ENCODE peak calls at places on chromosomes 11 and 22, in six cellular contexts. V, G, S, F, N and I are unnamed samples.

GRCh38 chr11:58286249-58286648 is 18.2 kb upstream of the OR10W1 start:
- DNase-seq in V (no peak), N (peak; percentile 4), S (no peak), F (peak; percentile 32), G (no peak), I (peak; percentile 44)

GRCh38 chr11:1276061-1276790 is 33.2 kb downstream of the TOLLIP start:
- DNase-seq in V (no peak), S (no peak), N (no peak), F (no peak), G (no peak), I (no peak)

GRCh38 chr22:17910561-17911311 is 113.6 kb downstream of the MICAL3 start:
- DNase-seq in S (no peak), G (peak; percentile 92), F (peak; percentile 90), V (no peak), N (no peak), I (peak; percentile 43)

GRCh38 chr22:46073683-46074504 is 76.4 kb upstream of the PPARA start:
- DNase-seq in S (no peak), N (no peak), G (peak; percentile 83), F (peak; percentile 43), V (no peak), I (no peak)

GRCh38 chr22:37591823-37592404 is 12.0 kb upstream of the LGALS2 start:
- DNase-seq in N (no peak), G (no peak), F (no peak), V (no peak), S (no peak), I (no peak)

GRCh38 chr11:37770145-37770544 is 1172.1 kb upstream of the RAG2 start:
- DNase-seq in G (no peak), S (no peak), F (no peak), N (no peak), V (no peak), I (no peak)

GRCh38 chr11:70212227-70212811 is 9.2 kb downstream of the FADD start:
- DNase-seq in G (no peak), V (no peak), S (no peak), N (no peak), F (no peak), I (no peak)

GRCh38 chr11:115197031-115197430 is 307.2 kb downstream of the CADM1 start:
- DNase-seq in G (no peak), N (no peak), F (no peak), S (no peak), V (no peak), I (no peak)

GRCh38 chr11:86558219-86558618 is 114.2 kb downstream of the ME3 start:
- DNase-seq in N (no peak), V (no peak), F (no peak), S (no peak), G (no peak), I (no peak)

GRCh38 chr22:28759861-28760560 is 12.5 kb upstream of the CCDC117 start:
- DNase-seq in V (no peak), F (no peak), N (no peak), G (no peak), S (no peak), I (no peak)

GRCh38 chr11:61109671-61110070 is 7.4 kb downstream of the CD5 start:
- DNase-seq in S (no peak), V (no peak), N (no peak), F (no peak), G (no peak), I (no peak)

GRCh38 chr11:10838906-10839305 is 18.9 kb downstream of the ZBED5 start:
- DNase-seq in N (no peak), S (no peak), F (no peak), V (no peak), G (no peak), I (no peak)

GRCh38 chr11:90434858-90435257 is 212.0 kb upstream of the CHORDC1 start:
- DNase-seq in V (no peak), F (no peak), N (no peak), S (no peak), G (no peak), I (no peak)

GRCh38 chr22:18110194-18110943 is at the start of gene TUBA8:
- DNase-seq in S (peak; percentile 58), V (peak; percentile 54), N (peak; percentile 39), F (no peak), G (no peak), I (peak; percentile 75)

GRCh38 chr22:24379536-24379935 is 47.9 kb upstream of the ADORA2A start:
- DNase-seq in N (no peak), F (peak; percentile 39), V (peak; percentile 22), S (no peak), G (no peak), I (no peak)

GRCh38 chr11:83195176-83195531 is 1.6 kb downstream of the ANKRD42 start:
- DNase-seq in F (peak; percentile 5), G (no peak), N (no peak), V (no peak), S (no peak), I (peak; percentile 13)

GRCh38 chr11:73195191-73196007 is 22.7 kb upstream of the P2RY2 start:
- DNase-seq in V (no peak), G (no peak), S (no peak), N (no peak), F (peak; percentile 60), I (no peak)

GRCh38 chr22:38304526-38304925 is 12.7 kb downstream of the CSNK1E start:
- DNase-seq in G (no peak), V (no peak), S (no peak), F (no peak), N (no peak), I (no peak)

GRCh38 chr22:17969732-17970131 is 54.6 kb downstream of the MICAL3 start:
- DNase-seq in N (no peak), G (no peak), V (no peak), S (no peak), F (peak; percentile 92), I (no peak)

GRCh38 chr22:40209945-40210485 is 32.3 kb downstream of the TNRC6B start:
- DNase-seq in S (no peak), N (no peak), V (no peak), F (no peak), G (no peak), I (no peak)

GRCh38 chr11:46240371-46240770 is 37.1 kb upstream of the CREB3L1 start:
- DNase-seq in S (no peak), F (no peak), N (no peak), G (no peak), V (no peak), I (no peak)

GRCh38 chr11:122175316-122175715 is 59.3 kb upstream of the BLID start:
- DNase-seq in S (no peak), G (no peak), N (no peak), F (no peak), V (no peak), I (no peak)

GRCh38 chr22:20549232-20549841 is 41.9 kb downstream of the MED15 start:
- DNase-seq in F (no peak), V (no peak), G (no peak), S (peak; percentile 50), N (no peak), I (no peak)

GRCh38 chr22:23243006-23243573 is 62.8 kb downstream of the BCR start:
- DNase-seq in S (peak; percentile 79), N (peak; percentile 56), F (no peak), V (peak; percentile 74), G (no peak), I (peak; percentile 74)

GRCh38 chr22:34800265-34800664 is 265.7 kb upstream of the ISX start:
- DNase-seq in G (no peak), V (no peak), N (no peak), F (no peak), S (no peak), I (no peak)